ENCODE peak calls at places on chromosomes 7 and 10, in four cellular contexts. One of them, this sample, is unnamed.

GRCh38 chr7:119713606-119714005 is 559.4 kb upstream of the KCND2 start:
- DNase-seq in H1: no peak
- DNase-seq in ovary: no peak
- DNase-seq in lower lobe of right lung: no peak
- DNase-seq in this sample: no peak

GRCh38 chr10:2933519-2933918 is 133.8 kb upstream of the PFKP start:
- DNase-seq in H1: no peak
- DNase-seq in ovary: no peak
- DNase-seq in lower lobe of right lung: no peak
- DNase-seq in this sample: no peak

GRCh38 chr7:17405786-17406185 is 107.3 kb downstream of the AHR start:
- DNase-seq in H1: no peak
- DNase-seq in ovary: no peak
- DNase-seq in lower lobe of right lung: no peak
- DNase-seq in this sample: no peak

GRCh38 chr7:128929201-128929808 is 8.4 kb upstream of the IRF5 start:
- DNase-seq in H1: no peak
- DNase-seq in ovary: no peak
- DNase-seq in lower lobe of right lung: no peak
- DNase-seq in this sample: no peak

GRCh38 chr7:927031-927671 is 27.3 kb downstream of the ADAP1 start:
- DNase-seq in H1: no peak
- DNase-seq in ovary: peak; percentile 12
- DNase-seq in lower lobe of right lung: peak; percentile 43
- DNase-seq in this sample: peak; percentile 30

GRCh38 chr10:101050206-101051069 is 11.4 kb upstream of the KAZALD1 start:
- DNase-seq in H1: no peak
- DNase-seq in ovary: no peak
- DNase-seq in lower lobe of right lung: peak; percentile 79
- DNase-seq in this sample: peak; percentile 84

GRCh38 chr10:101123085-101123814 is 7.8 kb upstream of the TLX1 start:
- DNase-seq in H1: no peak
- DNase-seq in ovary: no peak
- DNase-seq in lower lobe of right lung: no peak
- DNase-seq in this sample: no peak

GRCh38 chr7:50142421-50143113 is 49.5 kb upstream of the ZPBP start:
- DNase-seq in H1: no peak
- DNase-seq in ovary: no peak
- DNase-seq in lower lobe of right lung: no peak
- DNase-seq in this sample: no peak

GRCh38 chr7:19378340-19378704 is 233.1 kb upstream of the FERD3L start:
- DNase-seq in H1: no peak
- DNase-seq in ovary: no peak
- DNase-seq in lower lobe of right lung: no peak
- DNase-seq in this sample: no peak

DNA sequence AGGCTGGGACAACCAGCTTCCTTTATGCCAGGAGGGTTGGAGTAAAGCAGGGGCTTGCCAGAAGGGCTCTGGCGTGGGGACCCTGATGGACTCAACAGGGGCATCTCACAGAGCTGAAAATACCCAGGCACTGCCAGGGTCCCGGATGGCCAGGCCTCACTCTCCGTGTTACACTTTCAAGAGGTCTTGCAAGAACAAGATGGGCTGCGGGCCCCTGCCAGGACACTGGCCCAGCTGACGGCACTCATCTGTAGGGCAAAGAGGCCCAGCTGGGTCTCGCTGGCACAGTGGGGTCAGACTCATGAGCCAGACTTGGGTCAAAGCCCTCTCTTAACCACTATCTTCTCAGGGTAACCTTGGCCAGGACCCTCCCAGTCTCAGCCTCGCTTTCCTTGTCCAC is 90.9 kb downstream of the FAM53B start:
- DNase-seq in H1: no peak
- DNase-seq in ovary: no peak
- DNase-seq in lower lobe of right lung: no peak
- DNase-seq in this sample: peak; percentile 40
- H3K27ac ChIP-seq in H1: no peak overlapping the region
- H3K27ac ChIP-seq in ovary: peak overlapping the region; percentile 28
- H3K27ac ChIP-seq in lower lobe of right lung: peak overlapping the region; percentile 72
- H3K27ac ChIP-seq in this sample: peak overlapping the region; percentile 62

GRCh38 chr10:68870545-68871104 is 30.5 kb upstream of the DDX50 start:
- DNase-seq in H1: no peak
- DNase-seq in ovary: no peak
- DNase-seq in lower lobe of right lung: no peak
- DNase-seq in this sample: no peak
- H3K4me3 ChIP-seq in H1: peak overlapping the region; percentile 27
- H3K4me3 ChIP-seq in ovary: no peak overlapping the region
- H3K4me3 ChIP-seq in lower lobe of right lung: no peak overlapping the region
- H3K4me3 ChIP-seq in this sample: no peak overlapping the region

DNA sequence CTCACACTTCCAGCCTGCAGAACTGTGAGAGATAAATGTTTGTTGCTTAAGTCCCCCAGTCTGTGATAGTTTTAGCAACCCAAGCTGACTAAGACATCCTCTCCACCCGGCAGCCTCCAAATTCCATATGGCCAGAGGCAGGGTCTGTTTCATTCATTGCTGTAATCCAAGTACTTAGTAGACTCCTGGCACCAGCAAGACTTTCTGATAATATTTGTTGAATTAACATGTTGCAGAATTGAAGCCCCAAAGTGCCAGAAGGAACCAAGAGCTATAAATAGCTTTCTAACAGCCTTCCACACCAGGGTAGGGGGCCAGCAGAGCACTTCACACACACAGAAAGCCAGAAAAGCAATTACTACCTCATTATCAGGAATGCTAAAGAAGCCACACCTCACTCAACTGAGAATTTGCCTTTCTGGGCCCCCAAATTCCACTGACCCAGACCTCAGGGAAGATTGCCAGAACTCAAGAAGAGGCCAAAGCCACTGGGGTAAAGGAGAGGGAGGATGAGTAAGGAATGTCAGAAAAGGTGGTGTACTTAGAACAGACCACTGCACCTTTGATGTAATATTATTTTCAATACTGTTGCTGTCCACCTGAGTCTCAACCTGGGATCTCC is 5.7 kb downstream of the NOD1 start:
- DNase-seq in H1: no peak
- DNase-seq in ovary: no peak
- DNase-seq in lower lobe of right lung: no peak
- DNase-seq in this sample: peak; percentile 43
- H3K4me1 ChIP-seq in H1: peaks cover 8% of the 10 kb centered on the region
- H3K4me1 ChIP-seq in ovary: peaks cover 52% of the 10 kb centered on the region
- H3K4me1 ChIP-seq in lower lobe of right lung: peaks cover 100% of the 10 kb centered on the region
- H3K4me1 ChIP-seq in this sample: peaks cover 47% of the 10 kb centered on the region

DNA sequence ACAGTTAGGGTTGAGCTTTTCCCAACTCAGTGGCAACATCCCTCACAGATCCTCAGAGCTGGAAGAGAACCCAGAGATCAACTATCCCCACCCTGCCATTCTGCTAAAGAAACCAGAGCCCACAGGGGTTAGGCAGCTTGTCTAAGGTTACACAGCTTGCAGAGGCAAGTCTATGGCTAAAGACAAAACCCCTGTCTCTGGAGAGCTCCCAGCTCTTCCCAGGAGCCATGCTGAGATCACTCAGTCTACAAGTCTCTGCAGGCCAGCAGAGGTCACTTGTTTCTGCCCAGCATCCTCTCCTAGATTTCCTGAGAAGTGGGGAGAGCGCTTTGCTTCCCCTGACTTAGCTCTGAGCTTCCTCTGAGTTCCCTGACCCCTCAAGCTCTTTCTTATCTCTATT is 28.5 kb upstream of the LOXL4 start:
- DNase-seq in H1: no peak
- DNase-seq in ovary: no peak
- DNase-seq in lower lobe of right lung: no peak
- DNase-seq in this sample: no peak
- H3K27ac ChIP-seq in H1: no peak overlapping the region
- H3K27ac ChIP-seq in ovary: no peak overlapping the region
- H3K27ac ChIP-seq in lower lobe of right lung: no peak overlapping the region
- H3K27ac ChIP-seq in this sample: no peak overlapping the region

GRCh38 chr10:13340068-13340467 is 8.0 kb downstream of the SEPHS1 start:
- DNase-seq in H1: no peak
- DNase-seq in ovary: no peak
- DNase-seq in lower lobe of right lung: no peak
- DNase-seq in this sample: no peak
- H3K4me3 ChIP-seq in H1: no peak overlapping the region
- H3K4me3 ChIP-seq in ovary: no peak overlapping the region
- H3K4me3 ChIP-seq in lower lobe of right lung: no peak overlapping the region
- H3K4me3 ChIP-seq in this sample: no peak overlapping the region

This sample was measured in right cardiac atrium.